ENCODE peak calls at places on chromosomes 1 and 21, in seven cellular contexts. O, H, P, Y, S, V and M are unnamed samples.

GRCh38 chr1:200445213-200445612 is 35.4 kb upstream of the ZNF281 start:
- DNase-seq in O (no peak), H (no peak), P (no peak), Y (peak; percentile 56), S (no peak), V (no peak), M (no peak)

GRCh38 chr1:113859478-113860175 is 11.9 kb downstream of the PTPN22 start:
- DNase-seq in O (no peak), H (no peak), P (no peak), Y (no peak), S (no peak), V (no peak), M (no peak)

GRCh38 chr1:32830092-32830852 is 12.8 kb downstream of the S100PBP start:
- DNase-seq in O (no peak), H (no peak), P (no peak), Y (no peak), S (no peak), V (no peak), M (no peak)

GRCh38 chr1:84365225-84366221 is 32.8 kb upstream of the DNASE2B start:
- DNase-seq in O (no peak), H (no peak), P (peak; percentile 88), Y (peak; percentile 85), S (no peak), V (peak; percentile 12), M (no peak)

GRCh38 chr1:75233302-75233929 is 99.2 kb downstream of the LHX8 start:
- DNase-seq in O (no peak), H (peak; percentile 9), P (peak; percentile 39), Y (peak; percentile 14), S (no peak), V (peak; percentile 40), M (peak; percentile 31)

GRCh38 chr1:80075351-80075750 is 1068.8 kb upstream of the ADGRL4 start:
- DNase-seq in O (no peak), H (no peak), P (no peak), Y (no peak), S (no peak), V (no peak), M (peak; percentile 27)

GRCh38 chr1:31515936-31516335 is 60.4 kb upstream of the TINAGL1 start:
- DNase-seq in O (no peak), H (no peak), P (no peak), Y (no peak), S (no peak), V (no peak), M (no peak)

GRCh38 chr21:35581640-35582039 is 478.7 kb downstream of the SETD4 start:
- DNase-seq in O (no peak), H (no peak), P (no peak), Y (no peak), S (no peak), V (no peak), M (peak; percentile 3)

GRCh38 chr1:240965581-240966091 is 353.7 kb upstream of the GREM2 start:
- DNase-seq in O (no peak), H (no peak), P (no peak), Y (no peak), S (no peak), V (peak; percentile 71), M (peak; percentile 70)

GRCh38 chr1:208161656-208162375 is 82.4 kb downstream of the PLXNA2 start:
- DNase-seq in O (no peak), H (no peak), P (no peak), Y (peak; percentile 59), S (no peak), V (no peak), M (no peak)

GRCh38 chr1:72119491-72119890 is 162.8 kb downstream of the NEGR1 start:
- DNase-seq in O (no peak), H (no peak), P (no peak), Y (no peak), S (no peak), V (no peak), M (no peak)

GRCh38 chr1:156794506-156795373 is 21.9 kb downstream of the SH2D2A start:
- DNase-seq in O (no peak), H (no peak), P (peak; percentile 85), Y (no peak), S (no peak), V (no peak), M (no peak)

GRCh38 chr1:218553197-218553596 is 208.1 kb downstream of the TGFB2 start:
- DNase-seq in O (no peak), H (no peak), P (no peak), Y (peak; percentile 39), S (no peak), V (no peak), M (no peak)

GRCh38 chr1:41108696-41109284 is 87.3 kb upstream of the SLFNL1 start:
- DNase-seq in O (no peak), H (no peak), P (no peak), Y (peak; percentile 11), S (no peak), V (no peak), M (no peak)

GRCh38 chr1:78491311-78492071 is 717 bp downstream of the PTGFR start:
- DNase-seq in O (no peak), H (peak; percentile 44), P (peak; percentile 47), Y (peak; percentile 76), S (no peak), V (no peak), M (no peak)

GRCh38 chr1:33111965-33112364 is 31.0 kb downstream of the AZIN2 start:
- DNase-seq in O (no peak), H (no peak), P (no peak), Y (no peak), S (no peak), V (no peak), M (no peak)

GRCh38 chr1:67031848-67032247 is 22.1 kb downstream of the SLC35D1 start:
- DNase-seq in O (no peak), H (no peak), P (no peak), Y (no peak), S (no peak), V (no peak), M (no peak)

GRCh38 chr1:246497331-246497915 is 9.7 kb downstream of the SMYD3 start:
- DNase-seq in O (no peak), H (peak; percentile 26), P (peak; percentile 82), Y (peak; percentile 74), S (no peak), V (peak; percentile 60), M (peak; percentile 63)

GRCh38 chr1:79353224-79353623 is 346.7 kb upstream of the ADGRL4 start:
- DNase-seq in O (no peak), H (peak; percentile 53), P (peak; percentile 40), Y (peak; percentile 22), S (no peak), V (peak; percentile 8), M (peak; percentile 2)

GRCh38 chr1:54969879-54970278 is 10.5 kb upstream of the TMEM61 start:
- DNase-seq in O (no peak), H (no peak), P (no peak), Y (no peak), S (no peak), V (no peak), M (no peak)

GRCh38 chr1:77039739-77040138 is 172.5 kb downstream of the ST6GALNAC5 start:
- DNase-seq in O (no peak), H (no peak), P (peak; percentile 83), Y (peak; percentile 90), S (peak; percentile 49), V (no peak), M (peak; percentile 37)

GRCh38 chr1:182485861-182486260 is 35.9 kb downstream of the RGSL1 start:
- DNase-seq in O (no peak), H (no peak), P (no peak), Y (no peak), S (no peak), V (no peak), M (no peak)

GRCh38 chr1:38502772-38503171 is 356.8 kb downstream of the RRAGC start:
- DNase-seq in O (no peak), H (peak; percentile 23), P (no peak), Y (no peak), S (no peak), V (no peak), M (no peak)

GRCh38 chr1:1305300-1306069 is 2.2 kb downstream of the ACAP3 start:
- DNase-seq in O (no peak), H (no peak), P (peak; percentile 73), Y (peak; percentile 87), S (peak; percentile 47), V (peak; percentile 28), M (peak; percentile 55)

GRCh38 chr1:1132928-1133750 is 17.2 kb upstream of the C1orf159 start:
- DNase-seq in O (no peak), H (no peak), P (no peak), Y (no peak), S (no peak), V (no peak), M (no peak)

GRCh38 chr1:240611619-240612490 is at the start of gene GREM2:
- DNase-seq in O (no peak), H (peak; percentile 53), P (peak; percentile 37), Y (peak; percentile 92), S (peak; percentile 63), V (no peak), M (peak; percentile 32)

GRCh38 chr1:183270541-183271141 is 84.6 kb downstream of the LAMC2 start:
- DNase-seq in O (no peak), H (no peak), P (no peak), Y (peak; percentile 84), S (no peak), V (no peak), M (no peak)

GRCh38 chr21:45853703-45854342 is 127.7 kb upstream of the COL6A1 start:
- DNase-seq in O (no peak), H (no peak), P (no peak), Y (no peak), S (no peak), V (no peak), M (no peak)

GRCh38 chr21:45868086-45868485 is 113.5 kb upstream of the COL6A1 start:
- DNase-seq in O (no peak), H (no peak), P (no peak), Y (no peak), S (no peak), V (no peak), M (no peak)

GRCh38 chr1:167981933-167982332 is 45.1 kb upstream of the MPC2 start:
- DNase-seq in O (no peak), H (no peak), P (no peak), Y (no peak), S (no peak), V (no peak), M (no peak)

GRCh38 chr1:202806845-202807366 is 1.3 kb downstream of the KDM5B start:
- DNase-seq in O (no peak), H (peak; percentile 28), P (peak; percentile 39), Y (no peak), S (peak; percentile 9), V (no peak), M (no peak)

GRCh38 chr1:94579876-94580294 is 38.3 kb upstream of the F3 start:
- DNase-seq in O (no peak), H (no peak), P (peak; percentile 30), Y (peak; percentile 94), S (no peak), V (peak; percentile 47), M (no peak)